ENCODE peak calls at places on chromosome 20, in five cellular contexts. One of them, this sample, is unnamed.

GRCh38 chr20:19601133-19601810 is 156.8 kb upstream of the RIN2 start:
- DNase-seq in occipital lobe: no peak
- DNase-seq in H4: no peak
- DNase-seq in stimulated activated CD4-positive, alpha-beta T cell treated with anti-CD3 and anti-CD28 coated beads, Interleukin-12 subunit alpha, Interleukin-12 subunit beta, amount 100 ng/mL, for 48 hours: no peak
- DNase-seq in upper lobe of right lung: no peak
- DNase-seq in this sample: no peak

GRCh38 chr20:62476074-62476838 is 461 bp upstream of the GATA5 start:
- DNase-seq in occipital lobe: no peak
- DNase-seq in H4: no peak
- DNase-seq in stimulated activated CD4-positive, alpha-beta T cell treated with anti-CD3 and anti-CD28 coated beads, Interleukin-12 subunit alpha, Interleukin-12 subunit beta, amount 100 ng/mL, for 48 hours: no peak
- DNase-seq in upper lobe of right lung: no peak
- DNase-seq in this sample: no peak

GRCh38 chr20:58852559-58853271 is at the start of gene GNAS:
- DNase-seq in occipital lobe: no peak
- DNase-seq in H4: no peak
- DNase-seq in stimulated activated CD4-positive, alpha-beta T cell treated with anti-CD3 and anti-CD28 coated beads, Interleukin-12 subunit alpha, Interleukin-12 subunit beta, amount 100 ng/mL, for 48 hours: peak
- DNase-seq in upper lobe of right lung: peak
- DNase-seq in this sample: peak

GRCh38 chr20:55140631-55141030 is 665.2 kb downstream of the DOK5 start:
- DNase-seq in occipital lobe: no peak
- DNase-seq in H4: no peak
- DNase-seq in stimulated activated CD4-positive, alpha-beta T cell treated with anti-CD3 and anti-CD28 coated beads, Interleukin-12 subunit alpha, Interleukin-12 subunit beta, amount 100 ng/mL, for 48 hours: no peak
- DNase-seq in upper lobe of right lung: no peak
- DNase-seq in this sample: no peak

GRCh38 chr20:4053516-4053919 is 38.2 kb upstream of the RNF24 start:
- DNase-seq in occipital lobe: no peak
- DNase-seq in H4: no peak
- DNase-seq in stimulated activated CD4-positive, alpha-beta T cell treated with anti-CD3 and anti-CD28 coated beads, Interleukin-12 subunit alpha, Interleukin-12 subunit beta, amount 100 ng/mL, for 48 hours: no peak
- DNase-seq in upper lobe of right lung: no peak
- DNase-seq in this sample: no peak

GRCh38 chr20:58623579-58624473 is 27.3 kb upstream of the STX16 start:
- DNase-seq in occipital lobe: peak
- DNase-seq in H4: peak
- DNase-seq in stimulated activated CD4-positive, alpha-beta T cell treated with anti-CD3 and anti-CD28 coated beads, Interleukin-12 subunit alpha, Interleukin-12 subunit beta, amount 100 ng/mL, for 48 hours: no peak
- DNase-seq in upper lobe of right lung: no peak
- DNase-seq in this sample: peak

GRCh38 chr20:34639755-34640222 is 37.1 kb downstream of the PIGU start:
- DNase-seq in occipital lobe: no peak
- DNase-seq in H4: peak
- DNase-seq in stimulated activated CD4-positive, alpha-beta T cell treated with anti-CD3 and anti-CD28 coated beads, Interleukin-12 subunit alpha, Interleukin-12 subunit beta, amount 100 ng/mL, for 48 hours: no peak
- DNase-seq in upper lobe of right lung: no peak
- DNase-seq in this sample: no peak

GRCh38 chr20:23228912-23229311 is 121.7 kb upstream of the NXT1 start:
- DNase-seq in occipital lobe: peak
- DNase-seq in H4: peak
- DNase-seq in stimulated activated CD4-positive, alpha-beta T cell treated with anti-CD3 and anti-CD28 coated beads, Interleukin-12 subunit alpha, Interleukin-12 subunit beta, amount 100 ng/mL, for 48 hours: no peak
- DNase-seq in upper lobe of right lung: no peak
- DNase-seq in this sample: no peak

GRCh38 chr20:32160341-32160740 is 47.2 kb downstream of the PLAGL2 start:
- DNase-seq in occipital lobe: no peak
- DNase-seq in H4: no peak
- DNase-seq in stimulated activated CD4-positive, alpha-beta T cell treated with anti-CD3 and anti-CD28 coated beads, Interleukin-12 subunit alpha, Interleukin-12 subunit beta, amount 100 ng/mL, for 48 hours: no peak
- DNase-seq in upper lobe of right lung: peak
- DNase-seq in this sample: no peak

GRCh38 chr20:51027396-51027795 is 4.5 kb upstream of the KCNG1 start:
- DNase-seq in occipital lobe: no peak
- DNase-seq in H4: no peak
- DNase-seq in stimulated activated CD4-positive, alpha-beta T cell treated with anti-CD3 and anti-CD28 coated beads, Interleukin-12 subunit alpha, Interleukin-12 subunit beta, amount 100 ng/mL, for 48 hours: no peak
- DNase-seq in upper lobe of right lung: no peak
- DNase-seq in this sample: no peak

GRCh38 chr20:62063601-62063980 is 2.1 kb downstream of the TAF4 start:
- DNase-seq in occipital lobe: peak
- DNase-seq in H4: no peak
- DNase-seq in stimulated activated CD4-positive, alpha-beta T cell treated with anti-CD3 and anti-CD28 coated beads, Interleukin-12 subunit alpha, Interleukin-12 subunit beta, amount 100 ng/mL, for 48 hours: no peak
- DNase-seq in upper lobe of right lung: peak
- DNase-seq in this sample: peak

GRCh38 chr20:21180248-21180647 is 54.4 kb downstream of the KIZ start:
- DNase-seq in occipital lobe: no peak
- DNase-seq in H4: no peak
- DNase-seq in stimulated activated CD4-positive, alpha-beta T cell treated with anti-CD3 and anti-CD28 coated beads, Interleukin-12 subunit alpha, Interleukin-12 subunit beta, amount 100 ng/mL, for 48 hours: no peak
- DNase-seq in upper lobe of right lung: no peak
- DNase-seq in this sample: no peak

GRCh38 chr20:46720776-46721425 is 11.5 kb downstream of the SLC2A10 start:
- DNase-seq in occipital lobe: no peak
- DNase-seq in H4: no peak
- DNase-seq in stimulated activated CD4-positive, alpha-beta T cell treated with anti-CD3 and anti-CD28 coated beads, Interleukin-12 subunit alpha, Interleukin-12 subunit beta, amount 100 ng/mL, for 48 hours: no peak
- DNase-seq in upper lobe of right lung: no peak
- DNase-seq in this sample: no peak

GRCh38 chr20:6976535-6976934 is 209.0 kb downstream of the BMP2 start:
- DNase-seq in occipital lobe: no peak
- DNase-seq in H4: no peak
- DNase-seq in stimulated activated CD4-positive, alpha-beta T cell treated with anti-CD3 and anti-CD28 coated beads, Interleukin-12 subunit alpha, Interleukin-12 subunit beta, amount 100 ng/mL, for 48 hours: no peak
- DNase-seq in upper lobe of right lung: no peak
- DNase-seq in this sample: no peak

GRCh38 chr20:9374480-9374879 is 139.9 kb upstream of the LAMP5 start:
- DNase-seq in occipital lobe: no peak
- DNase-seq in H4: peak
- DNase-seq in stimulated activated CD4-positive, alpha-beta T cell treated with anti-CD3 and anti-CD28 coated beads, Interleukin-12 subunit alpha, Interleukin-12 subunit beta, amount 100 ng/mL, for 48 hours: no peak
- DNase-seq in upper lobe of right lung: no peak
- DNase-seq in this sample: no peak

GRCh38 chr20:8218861-8219260 is 86.8 kb downstream of the PLCB1 start:
- DNase-seq in occipital lobe: no peak
- DNase-seq in H4: no peak
- DNase-seq in stimulated activated CD4-positive, alpha-beta T cell treated with anti-CD3 and anti-CD28 coated beads, Interleukin-12 subunit alpha, Interleukin-12 subunit beta, amount 100 ng/mL, for 48 hours: no peak
- DNase-seq in upper lobe of right lung: no peak
- DNase-seq in this sample: no peak

GRCh38 chr20:4671015-4671414 is 50.7 kb upstream of the PRND start:
- DNase-seq in occipital lobe: no peak
- DNase-seq in H4: no peak
- DNase-seq in stimulated activated CD4-positive, alpha-beta T cell treated with anti-CD3 and anti-CD28 coated beads, Interleukin-12 subunit alpha, Interleukin-12 subunit beta, amount 100 ng/mL, for 48 hours: no peak
- DNase-seq in upper lobe of right lung: no peak
- DNase-seq in this sample: no peak

GRCh38 chr20:33262658-33263065 is 20.4 kb upstream of the BPIFB1 start:
- DNase-seq in occipital lobe: peak
- DNase-seq in H4: peak
- DNase-seq in stimulated activated CD4-positive, alpha-beta T cell treated with anti-CD3 and anti-CD28 coated beads, Interleukin-12 subunit alpha, Interleukin-12 subunit beta, amount 100 ng/mL, for 48 hours: no peak
- DNase-seq in upper lobe of right lung: no peak
- DNase-seq in this sample: peak

GRCh38 chr20:43385914-43386313 is 71.8 kb upstream of the SRSF6 start:
- DNase-seq in occipital lobe: no peak
- DNase-seq in H4: no peak
- DNase-seq in stimulated activated CD4-positive, alpha-beta T cell treated with anti-CD3 and anti-CD28 coated beads, Interleukin-12 subunit alpha, Interleukin-12 subunit beta, amount 100 ng/mL, for 48 hours: no peak
- DNase-seq in upper lobe of right lung: no peak
- DNase-seq in this sample: no peak

GRCh38 chr20:1633535-1633934 is 13.7 kb upstream of the SIRPB1 start:
- DNase-seq in occipital lobe: no peak
- DNase-seq in H4: no peak
- DNase-seq in stimulated activated CD4-positive, alpha-beta T cell treated with anti-CD3 and anti-CD28 coated beads, Interleukin-12 subunit alpha, Interleukin-12 subunit beta, amount 100 ng/mL, for 48 hours: no peak
- DNase-seq in upper lobe of right lung: no peak
- DNase-seq in this sample: no peak

GRCh38 chr20:51287628-51288413 is 254.7 kb downstream of the NFATC2 start:
- DNase-seq in occipital lobe: no peak
- DNase-seq in H4: no peak
- DNase-seq in stimulated activated CD4-positive, alpha-beta T cell treated with anti-CD3 and anti-CD28 coated beads, Interleukin-12 subunit alpha, Interleukin-12 subunit beta, amount 100 ng/mL, for 48 hours: no peak
- DNase-seq in upper lobe of right lung: no peak
- DNase-seq in this sample: peak

GRCh38 chr20:32681175-32682084 is 7.7 kb upstream of the C20orf203 start:
- DNase-seq in occipital lobe: peak
- DNase-seq in H4: no peak
- DNase-seq in stimulated activated CD4-positive, alpha-beta T cell treated with anti-CD3 and anti-CD28 coated beads, Interleukin-12 subunit alpha, Interleukin-12 subunit beta, amount 100 ng/mL, for 48 hours: no peak
- DNase-seq in upper lobe of right lung: no peak
- DNase-seq in this sample: peak

GRCh38 chr20:45467861-45468260 is 1.7 kb upstream of the WFDC2 start:
- DNase-seq in occipital lobe: no peak
- DNase-seq in H4: no peak
- DNase-seq in stimulated activated CD4-positive, alpha-beta T cell treated with anti-CD3 and anti-CD28 coated beads, Interleukin-12 subunit alpha, Interleukin-12 subunit beta, amount 100 ng/mL, for 48 hours: no peak
- DNase-seq in upper lobe of right lung: no peak
- DNase-seq in this sample: no peak

GRCh38 chr20:22544462-22544861 is 39.9 kb downstream of the FOXA2 start:
- DNase-seq in occipital lobe: no peak
- DNase-seq in H4: no peak
- DNase-seq in stimulated activated CD4-positive, alpha-beta T cell treated with anti-CD3 and anti-CD28 coated beads, Interleukin-12 subunit alpha, Interleukin-12 subunit beta, amount 100 ng/mL, for 48 hours: no peak
- DNase-seq in upper lobe of right lung: no peak
- DNase-seq in this sample: no peak

This sample was measured in posterior cingulate gyrus.